ENCODE peak calls at places on chromosomes 7 and 10, in ten cellular contexts. K is spleen, B is lower lobe of right lung, A is K562, V is OCI-LY7, J is mammary epithelial cell, F is IMR-90, I is transverse colon, Q is heart left ventricle, C is left ventricle myocardium inferior. W is an unnamed sample.

GRCh38 chr10:541750-542371 is 147.6 kb downstream of the DIP2C start:
- DNase-seq in A (no peak), J (no peak), C (peak; percentile 47), V (peak; percentile 93), K (peak; percentile 77), I (no peak), Q (no peak), B (no peak), F (no peak), W (no peak)

GRCh38 chr10:78920011-78920410 is 148.8 kb upstream of the ZMIZ1 start:
- DNase-seq in C (no peak), I (no peak), K (peak; percentile 64), B (no peak), J (peak; percentile 65), V (no peak), F (no peak), Q (no peak), A (no peak), W (no peak)

GRCh38 chr7:103809229-103809994 is 180.0 kb downstream of the RELN start:
- DNase-seq in I (no peak), J (no peak), V (no peak), A (peak; percentile 44), Q (no peak), F (no peak), K (no peak), B (no peak), C (no peak), W (no peak)

GRCh38 chr10:70936111-70936510 is 47.7 kb upstream of the PCBD1 start:
- DNase-seq in F (no peak), I (no peak), V (no peak), K (no peak), J (no peak), C (no peak), Q (no peak), B (no peak), A (no peak), W (no peak)

GRCh38 chr10:72952189-72952900 is 2.3 kb downstream of the PLA2G12B start:
- DNase-seq in V (no peak), Q (no peak), J (no peak), K (no peak), I (no peak), B (no peak), F (no peak), C (no peak), A (no peak), W (no peak)

GRCh38 chr7:44141221-44141850 is at the start of gene MYL7:
- DNase-seq in A (no peak), F (no peak), K (peak; percentile 63), J (no peak), I (no peak), B (no peak), C (no peak), V (no peak), Q (no peak), W (no peak)

GRCh38 chr7:114851406-114852025 is 70.4 kb upstream of the MDFIC start:
- DNase-seq in I (no peak), B (no peak), V (no peak), C (no peak), A (no peak), Q (no peak), K (no peak), F (no peak), J (no peak), W (no peak)

GRCh38 chr7:151802469-151802846 is 74.5 kb downstream of the PRKAG2 start:
- DNase-seq in A (no peak), F (no peak), I (no peak), K (peak; percentile 43), V (no peak), B (peak; percentile 7), J (no peak), C (no peak), Q (no peak), W (no peak)

GRCh38 chr7:2261611-2262010 is 19.6 kb downstream of the NUDT1 start:
- DNase-seq in K (peak; percentile 82), Q (no peak), V (peak; percentile 59), A (no peak), J (no peak), C (no peak), I (no peak), F (no peak), B (peak; percentile 43), W (no peak)

GRCh38 chr7:152341039-152341913 is 94.5 kb downstream of the KMT2C start:
- DNase-seq in B (no peak), A (peak; percentile 81), C (no peak), I (no peak), K (no peak), J (peak; percentile 51), V (peak; percentile 86), F (peak; percentile 72), Q (peak; percentile 11), W (no peak)

GRCh38 chr10:42755028-42755451 is 27.6 kb upstream of the BMS1 start:
- DNase-seq in A (no peak), B (no peak), I (no peak), Q (no peak), C (no peak), V (no peak), K (no peak), F (no peak), J (no peak), W (no peak)

GRCh38 chr7:22943997-22944396 is 69.9 kb downstream of the HYCC1 start:
- DNase-seq in Q (no peak), A (no peak), B (no peak), K (no peak), I (no peak), C (no peak), J (no peak), F (peak; percentile 95), V (no peak), W (no peak)

GRCh38 chr7:26863504-26864308 is 684 bp downstream of the SKAP2 start:
- DNase-seq in V (peak; percentile 57), J (peak; percentile 72), B (no peak), Q (no peak), F (peak; percentile 52), I (no peak), C (no peak), A (peak; percentile 42), K (no peak), W (no peak)

GRCh38 chr7:22361320-22361719 is 4.4 kb upstream of the RAPGEF5 start:
- DNase-seq in K (no peak), B (no peak), I (no peak), A (no peak), Q (no peak), J (no peak), V (peak; percentile 36), F (no peak), C (no peak), W (no peak)

GRCh38 chr7:100079024-100079560 is 2.4 kb downstream of the ZNF3 start:
- DNase-seq in Q (no peak), C (no peak), F (no peak), I (peak; percentile 78), B (no peak), J (no peak), K (no peak), A (no peak), V (no peak), W (no peak)

GRCh38 chr7:92765725-92766124 is 70.6 kb downstream of the CDK6 start:
- DNase-seq in C (no peak), K (no peak), F (peak; percentile 88), A (no peak), V (no peak), Q (no peak), J (peak; percentile 83), B (no peak), I (no peak), W (no peak)

GRCh38 chr10:133154996-133155778 is 4.8 kb upstream of the KNDC1 start:
- DNase-seq in I (no peak), Q (no peak), V (no peak), K (no peak), C (no peak), F (no peak), J (no peak), A (no peak), B (no peak), W (no peak)

GRCh38 chr10:115801457-115801856 is 471.5 kb downstream of the GFRA1 start:
- DNase-seq in I (no peak), C (no peak), F (no peak), J (no peak), K (no peak), V (no peak), Q (no peak), A (no peak), B (no peak), W (no peak)

GRCh38 chr10:115802911-115803310 is 470.1 kb downstream of the GFRA1 start:
- DNase-seq in V (no peak), F (no peak), C (no peak), K (no peak), A (no peak), I (no peak), J (no peak), Q (no peak), B (no peak), W (no peak)

DNA sequence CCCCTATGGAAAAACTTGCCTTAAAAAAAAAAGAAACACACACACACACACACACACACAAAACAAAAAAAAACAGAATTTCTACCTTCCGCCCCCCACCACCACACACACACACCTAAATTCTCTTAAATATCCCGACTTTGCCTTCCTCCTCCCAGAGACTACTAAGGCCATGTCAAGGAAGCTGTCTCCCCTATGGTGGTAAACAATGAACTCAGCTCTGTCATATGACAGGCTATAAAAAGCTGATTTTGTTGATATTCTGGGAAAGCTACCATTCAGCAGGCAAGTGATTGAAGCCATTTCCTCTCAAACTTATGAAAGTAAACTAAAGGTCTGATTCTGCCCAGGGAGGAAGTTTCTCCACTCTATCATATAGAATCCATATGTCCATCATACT is 471.0 kb downstream of the GFRA1 start:
- DNase-seq in I (no peak), Q (no peak), F (peak; percentile 3), K (no peak), V (no peak), B (no peak), A (no peak), J (no peak), C (no peak), W (no peak)
- H3K4me3 ChIP-seq in I (no peak overlapping the region), Q (no peak overlapping the region), F (no peak overlapping the region), K (no peak overlapping the region), V (no peak overlapping the region), B (no peak overlapping the region), A (no peak overlapping the region), J (no peak overlapping the region), C (no peak overlapping the region), W (no peak overlapping the region)

GRCh38 chr10:101831169-101831811 is 12.3 kb downstream of the KCNIP2 start:
- DNase-seq in C (no peak), Q (no peak), V (no peak), J (no peak), I (no peak), B (peak; percentile 38), F (no peak), K (no peak), A (no peak), W (no peak)
- H3K4me1 ChIP-seq in C (peaks cover 69% of the 10 kb centered on the region), Q (peaks cover 9% of the 10 kb centered on the region), V (peaks cover 38% of the 10 kb centered on the region), J (peaks cover 14% of the 10 kb centered on the region), I (peaks cover 17% of the 10 kb centered on the region), B (peaks cover 47% of the 10 kb centered on the region), F (peaks cover 6% of the 10 kb centered on the region), K (peaks cover 50% of the 10 kb centered on the region), A (peaks cover 43% of the 10 kb centered on the region), W (peaks cover 49% of the 10 kb centered on the region)

GRCh38 chr7:490461-491291 is 29.0 kb downstream of the PDGFA start:
- DNase-seq in J (peak; percentile 70), I (no peak), C (peak; percentile 9), K (peak; percentile 56), A (no peak), F (no peak), B (peak; percentile 37), V (no peak), Q (no peak), W (no peak)
- TF ChIP-seq CTCF in J (no peak), I (no peak), C (no peak), K (no peak), A (no peak), F (no peak), B (no peak), V (no peak), Q (no peak), W (no peak)

GRCh38 chr7:135800560-135800959 is 51.9 kb upstream of the FAM180A start:
- DNase-seq in A (peak; percentile 26), K (no peak), Q (no peak), J (no peak), I (no peak), F (no peak), C (no peak), V (no peak), B (no peak), W (no peak)
- H3K4me3 ChIP-seq in A (no peak overlapping the region), K (no peak overlapping the region), Q (peak overlapping the region; percentile 17), J (no peak overlapping the region), I (no peak overlapping the region), F (no peak overlapping the region), C (peak overlapping the region; percentile 14), V (no peak overlapping the region), B (no peak overlapping the region), W (no peak overlapping the region)

W was measured in esophagus squamous epithelium.